ENCODE peak calls at places on chromosomes 5 and 9, in seven cellular contexts. One of them, this sample, is unnamed.

GRCh38 chr9:91428927-91429351 is 5.3 kb upstream of the NFIL3 start:
- DNase-seq in right atrium auricular region: peak; percentile 82
- DNase-seq in fibroblast of lung: no peak
- DNase-seq in A549: no peak
- DNase-seq in heart left ventricle: no peak
- DNase-seq in mammary epithelial cell: no peak
- DNase-seq in psoas muscle: peak; percentile 53
- DNase-seq in this sample: no peak

GRCh38 chr5:95784514-95785302 is 37.8 kb downstream of the GLRX start:
- DNase-seq in right atrium auricular region: no peak
- DNase-seq in fibroblast of lung: no peak
- DNase-seq in A549: no peak
- DNase-seq in heart left ventricle: no peak
- DNase-seq in mammary epithelial cell: no peak
- DNase-seq in psoas muscle: no peak
- DNase-seq in this sample: no peak

GRCh38 chr5:53508125-53508524 is 27.7 kb downstream of the FST start:
- DNase-seq in right atrium auricular region: no peak
- DNase-seq in fibroblast of lung: peak; percentile 6
- DNase-seq in A549: no peak
- DNase-seq in heart left ventricle: no peak
- DNase-seq in mammary epithelial cell: no peak
- DNase-seq in psoas muscle: no peak
- DNase-seq in this sample: no peak

GRCh38 chr9:86368871-86369521 is 14.8 kb upstream of the TUT7 start:
- DNase-seq in right atrium auricular region: no peak
- DNase-seq in fibroblast of lung: peak; percentile 79
- DNase-seq in A549: no peak
- DNase-seq in heart left ventricle: no peak
- DNase-seq in mammary epithelial cell: peak; percentile 97
- DNase-seq in psoas muscle: no peak
- DNase-seq in this sample: no peak

GRCh38 chr5:68343421-68343826 is 127.9 kb downstream of the PIK3R1 start:
- DNase-seq in right atrium auricular region: peak; percentile 80
- DNase-seq in fibroblast of lung: peak; percentile 92
- DNase-seq in A549: peak; percentile 36
- DNase-seq in heart left ventricle: peak; percentile 51
- DNase-seq in mammary epithelial cell: peak; percentile 98
- DNase-seq in psoas muscle: peak; percentile 44
- DNase-seq in this sample: no peak

GRCh38 chr5:28766565-28767158 is 1728.3 kb upstream of the CDH9 start:
- DNase-seq in right atrium auricular region: no peak
- DNase-seq in fibroblast of lung: peak; percentile 35
- DNase-seq in A549: peak; percentile 5
- DNase-seq in heart left ventricle: no peak
- DNase-seq in mammary epithelial cell: peak; percentile 24
- DNase-seq in psoas muscle: no peak
- DNase-seq in this sample: no peak

GRCh38 chr5:38420691-38421395 is 135.6 kb downstream of the LIFR start:
- DNase-seq in right atrium auricular region: no peak
- DNase-seq in fibroblast of lung: peak; percentile 50
- DNase-seq in A549: peak; percentile 80
- DNase-seq in heart left ventricle: peak; percentile 55
- DNase-seq in mammary epithelial cell: peak; percentile 57
- DNase-seq in psoas muscle: peak; percentile 35
- DNase-seq in this sample: no peak

GRCh38 chr5:88298425-88298824 is 29.8 kb upstream of the TMEM161B start:
- DNase-seq in right atrium auricular region: no peak
- DNase-seq in fibroblast of lung: peak; percentile 59
- DNase-seq in A549: no peak
- DNase-seq in heart left ventricle: no peak
- DNase-seq in mammary epithelial cell: peak; percentile 12
- DNase-seq in psoas muscle: no peak
- DNase-seq in this sample: no peak

GRCh38 chr9:78921341-78921740 is 624.4 kb downstream of the PSAT1 start:
- DNase-seq in right atrium auricular region: no peak
- DNase-seq in fibroblast of lung: peak; percentile 72
- DNase-seq in A549: no peak
- DNase-seq in heart left ventricle: no peak
- DNase-seq in mammary epithelial cell: no peak
- DNase-seq in psoas muscle: no peak
- DNase-seq in this sample: no peak

GRCh38 chr5:160799160-160799559 is 52.9 kb downstream of the ATP10B start:
- DNase-seq in right atrium auricular region: no peak
- DNase-seq in fibroblast of lung: no peak
- DNase-seq in A549: no peak
- DNase-seq in heart left ventricle: no peak
- DNase-seq in mammary epithelial cell: no peak
- DNase-seq in psoas muscle: no peak
- DNase-seq in this sample: no peak

GRCh38 chr9:33919276-33919897 is 102.4 kb downstream of the UBE2R2 start:
- DNase-seq in right atrium auricular region: no peak
- DNase-seq in fibroblast of lung: no peak
- DNase-seq in A549: no peak
- DNase-seq in heart left ventricle: no peak
- DNase-seq in mammary epithelial cell: no peak
- DNase-seq in psoas muscle: no peak
- DNase-seq in this sample: no peak

GRCh38 chr9:4769321-4770080 is 23.2 kb upstream of the RCL1 start:
- DNase-seq in right atrium auricular region: no peak
- DNase-seq in fibroblast of lung: peak; percentile 59
- DNase-seq in A549: no peak
- DNase-seq in heart left ventricle: no peak
- DNase-seq in mammary epithelial cell: peak; percentile 73
- DNase-seq in psoas muscle: no peak
- DNase-seq in this sample: no peak

GRCh38 chr5:135473956-135474670 is 22.0 kb upstream of the TIFAB start:
- DNase-seq in right atrium auricular region: no peak
- DNase-seq in fibroblast of lung: no peak
- DNase-seq in A549: no peak
- DNase-seq in heart left ventricle: no peak
- DNase-seq in mammary epithelial cell: no peak
- DNase-seq in psoas muscle: no peak
- DNase-seq in this sample: no peak

GRCh38 chr9:9133526-9133925 is 1333.9 kb upstream of the DMAC1 start:
- DNase-seq in right atrium auricular region: no peak
- DNase-seq in fibroblast of lung: no peak
- DNase-seq in A549: no peak
- DNase-seq in heart left ventricle: no peak
- DNase-seq in mammary epithelial cell: no peak
- DNase-seq in psoas muscle: no peak
- DNase-seq in this sample: no peak

GRCh38 chr5:72301557-72301956 is 18.5 kb downstream of the MRPS27 start:
- DNase-seq in right atrium auricular region: no peak
- DNase-seq in fibroblast of lung: no peak
- DNase-seq in A549: no peak
- DNase-seq in heart left ventricle: no peak
- DNase-seq in mammary epithelial cell: no peak
- DNase-seq in psoas muscle: no peak
- DNase-seq in this sample: no peak

GRCh38 chr5:57777174-57777581 is 294.6 kb upstream of the ACTBL2 start:
- DNase-seq in right atrium auricular region: no peak
- DNase-seq in fibroblast of lung: no peak
- DNase-seq in A549: no peak
- DNase-seq in heart left ventricle: no peak
- DNase-seq in mammary epithelial cell: no peak
- DNase-seq in psoas muscle: no peak
- DNase-seq in this sample: no peak

GRCh38 chr9:22813520-22813919 is 366.9 kb downstream of the DMRTA1 start:
- DNase-seq in right atrium auricular region: no peak
- DNase-seq in fibroblast of lung: peak; percentile 29
- DNase-seq in A549: no peak
- DNase-seq in heart left ventricle: no peak
- DNase-seq in mammary epithelial cell: peak; percentile 11
- DNase-seq in psoas muscle: no peak
- DNase-seq in this sample: no peak

GRCh38 chr9:98625728-98626127 is 83.0 kb downstream of the GABBR2 start:
- DNase-seq in right atrium auricular region: no peak
- DNase-seq in fibroblast of lung: no peak
- DNase-seq in A549: no peak
- DNase-seq in heart left ventricle: no peak
- DNase-seq in mammary epithelial cell: no peak
- DNase-seq in psoas muscle: no peak
- DNase-seq in this sample: no peak

GRCh38 chr9:124504530-124505005 is 2.6 kb downstream of the NR5A1 start:
- DNase-seq in right atrium auricular region: no peak
- DNase-seq in fibroblast of lung: no peak
- DNase-seq in A549: no peak
- DNase-seq in heart left ventricle: peak; percentile 9
- DNase-seq in mammary epithelial cell: no peak
- DNase-seq in psoas muscle: no peak
- DNase-seq in this sample: no peak

GRCh38 chr9:112059145-112059979 is 115.7 kb downstream of the SUSD1 start:
- DNase-seq in right atrium auricular region: no peak
- DNase-seq in fibroblast of lung: peak; percentile 74
- DNase-seq in A549: peak; percentile 74
- DNase-seq in heart left ventricle: no peak
- DNase-seq in mammary epithelial cell: peak; percentile 90
- DNase-seq in psoas muscle: no peak
- DNase-seq in this sample: no peak

GRCh38 chr5:149284501-149284900 is 12.8 kb downstream of the AFAP1L1 start:
- DNase-seq in right atrium auricular region: peak; percentile 79
- DNase-seq in fibroblast of lung: no peak
- DNase-seq in A549: no peak
- DNase-seq in heart left ventricle: peak; percentile 65
- DNase-seq in mammary epithelial cell: peak; percentile 40
- DNase-seq in psoas muscle: peak; percentile 67
- DNase-seq in this sample: no peak

GRCh38 chr9:130258999-130259398 is 6.6 kb upstream of the HMCN2 start:
- DNase-seq in right atrium auricular region: no peak
- DNase-seq in fibroblast of lung: no peak
- DNase-seq in A549: no peak
- DNase-seq in heart left ventricle: no peak
- DNase-seq in mammary epithelial cell: no peak
- DNase-seq in psoas muscle: no peak
- DNase-seq in this sample: no peak

GRCh38 chr9:88041447-88041846 is 67.1 kb upstream of the CDK20 start:
- DNase-seq in right atrium auricular region: no peak
- DNase-seq in fibroblast of lung: peak; percentile 12
- DNase-seq in A549: no peak
- DNase-seq in heart left ventricle: no peak
- DNase-seq in mammary epithelial cell: no peak
- DNase-seq in psoas muscle: no peak
- DNase-seq in this sample: no peak

GRCh38 chr5:1161832-1162229 is 39.6 kb upstream of the SLC6A19 start:
- DNase-seq in right atrium auricular region: no peak
- DNase-seq in fibroblast of lung: no peak
- DNase-seq in A549: no peak
- DNase-seq in heart left ventricle: peak; percentile 88
- DNase-seq in mammary epithelial cell: peak; percentile 79
- DNase-seq in psoas muscle: peak; percentile 43
- DNase-seq in this sample: no peak

GRCh38 chr5:140753561-140753960 is 32.4 kb upstream of the PCDHA1 start:
- DNase-seq in right atrium auricular region: no peak
- DNase-seq in fibroblast of lung: no peak
- DNase-seq in A549: no peak
- DNase-seq in heart left ventricle: no peak
- DNase-seq in mammary epithelial cell: no peak
- DNase-seq in psoas muscle: no peak
- DNase-seq in this sample: no peak

GRCh38 chr5:176132471-176133288 is 105.5 kb upstream of the SIMC1 start:
- DNase-seq in right atrium auricular region: no peak
- DNase-seq in fibroblast of lung: no peak
- DNase-seq in A549: no peak
- DNase-seq in heart left ventricle: no peak
- DNase-seq in mammary epithelial cell: no peak
- DNase-seq in psoas muscle: no peak
- DNase-seq in this sample: peak; percentile 2

GRCh38 chr9:34644766-34645314 is 1.6 kb upstream of the GALT start:
- DNase-seq in right atrium auricular region: no peak
- DNase-seq in fibroblast of lung: no peak
- DNase-seq in A549: no peak
- DNase-seq in heart left ventricle: no peak
- DNase-seq in mammary epithelial cell: no peak
- DNase-seq in psoas muscle: no peak
- DNase-seq in this sample: no peak

GRCh38 chr5:91420879-91421278 is 37.8 kb upstream of the ARRDC3 start:
- DNase-seq in right atrium auricular region: no peak
- DNase-seq in fibroblast of lung: no peak
- DNase-seq in A549: no peak
- DNase-seq in heart left ventricle: no peak
- DNase-seq in mammary epithelial cell: no peak
- DNase-seq in psoas muscle: no peak
- DNase-seq in this sample: no peak
- H3K4me1 ChIP-seq in right atrium auricular region: no peaks in the 10 kb centered on the region
- H3K4me1 ChIP-seq in fibroblast of lung: no peaks in the 10 kb centered on the region
- H3K4me1 ChIP-seq in A549: peaks cover 24% of the 10 kb centered on the region
- H3K4me1 ChIP-seq in heart left ventricle: no peaks in the 10 kb centered on the region
- H3K4me1 ChIP-seq in mammary epithelial cell: no peaks in the 10 kb centered on the region
- H3K4me1 ChIP-seq in psoas muscle: no peaks in the 10 kb centered on the region
- H3K4me1 ChIP-seq in this sample: no peaks in the 10 kb centered on the region

DNA sequence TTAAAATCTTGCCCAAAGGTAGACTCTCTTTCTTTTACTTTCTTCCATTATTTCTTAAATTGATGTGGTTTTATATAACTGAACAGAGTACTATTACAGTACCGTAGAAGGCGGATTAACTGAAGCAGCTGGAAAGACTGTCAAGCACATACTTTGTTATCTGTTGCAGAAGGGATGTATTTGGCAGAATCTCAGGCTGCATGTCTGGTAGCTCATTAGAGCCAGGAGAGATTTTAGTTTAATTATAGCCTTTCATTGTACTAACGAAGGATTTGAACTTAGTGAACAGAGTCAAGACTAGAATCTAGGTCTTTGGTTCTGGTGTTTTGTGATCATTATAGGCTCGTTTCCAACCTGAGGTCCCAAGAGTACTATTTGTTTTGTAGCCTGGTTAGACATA is 20.6 kb downstream of the ZNF354C start:
- DNase-seq in right atrium auricular region: no peak
- DNase-seq in fibroblast of lung: no peak
- DNase-seq in A549: no peak
- DNase-seq in heart left ventricle: no peak
- DNase-seq in mammary epithelial cell: no peak
- DNase-seq in psoas muscle: no peak
- DNase-seq in this sample: no peak
- H3K9me3 ChIP-seq in right atrium auricular region: peaks cover 100% of the 10 kb centered on the region
- H3K9me3 ChIP-seq in fibroblast of lung: peaks cover 17% of the 10 kb centered on the region
- H3K9me3 ChIP-seq in A549: peaks cover 93% of the 10 kb centered on the region
- H3K9me3 ChIP-seq in heart left ventricle: peaks cover 100% of the 10 kb centered on the region
- H3K9me3 ChIP-seq in mammary epithelial cell: peaks cover 68% of the 10 kb centered on the region
- H3K9me3 ChIP-seq in psoas muscle: peaks cover 99% of the 10 kb centered on the region
- H3K9me3 ChIP-seq in this sample: peaks cover 92% of the 10 kb centered on the region

DNA sequence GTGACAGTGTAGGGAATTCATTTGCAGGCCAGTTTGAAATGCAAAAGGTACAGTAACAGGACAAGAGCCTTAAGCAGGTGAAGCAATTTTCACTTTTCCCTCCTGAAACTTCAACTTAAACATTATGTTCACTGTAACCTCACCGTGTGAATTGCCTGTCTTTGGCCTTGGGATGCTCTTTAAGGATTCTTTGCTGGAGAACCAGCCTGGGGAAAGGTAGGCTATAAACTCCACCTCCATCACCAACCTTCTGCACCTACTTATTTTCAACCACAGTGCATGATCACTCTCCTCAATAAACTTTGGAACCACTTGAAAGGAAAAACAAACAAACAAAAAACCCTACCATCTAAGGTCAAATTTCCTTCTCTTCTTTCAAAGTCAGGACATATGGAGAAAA is 300.5 kb downstream of the TLE1 start:
- DNase-seq in right atrium auricular region: no peak
- DNase-seq in fibroblast of lung: no peak
- DNase-seq in A549: no peak
- DNase-seq in heart left ventricle: no peak
- DNase-seq in mammary epithelial cell: no peak
- DNase-seq in psoas muscle: no peak
- DNase-seq in this sample: no peak
- H3K27ac ChIP-seq in right atrium auricular region: no peak overlapping the region
- H3K27ac ChIP-seq in fibroblast of lung: peak overlapping the region; percentile 48
- H3K27ac ChIP-seq in A549: peak overlapping the region; percentile 82
- H3K27ac ChIP-seq in heart left ventricle: no peak overlapping the region
- H3K27ac ChIP-seq in mammary epithelial cell: peak overlapping the region; percentile 39
- H3K27ac ChIP-seq in psoas muscle: no peak overlapping the region
- H3K27ac ChIP-seq in this sample: no peak overlapping the region

GRCh38 chr9:127470662-127471061 is 19.4 kb downstream of the LRSAM1 start:
- DNase-seq in right atrium auricular region: no peak
- DNase-seq in fibroblast of lung: no peak
- DNase-seq in A549: no peak
- DNase-seq in heart left ventricle: no peak
- DNase-seq in mammary epithelial cell: no peak
- DNase-seq in psoas muscle: no peak
- DNase-seq in this sample: no peak
- H3K4me1 ChIP-seq in right atrium auricular region: no peaks in the 10 kb centered on the region
- H3K4me1 ChIP-seq in fibroblast of lung: no peaks in the 10 kb centered on the region
- H3K4me1 ChIP-seq in A549: no peaks in the 10 kb centered on the region
- H3K4me1 ChIP-seq in heart left ventricle: no peaks in the 10 kb centered on the region
- H3K4me1 ChIP-seq in mammary epithelial cell: no peaks in the 10 kb centered on the region
- H3K4me1 ChIP-seq in psoas muscle: no peaks in the 10 kb centered on the region
- H3K4me1 ChIP-seq in this sample: no peaks in the 10 kb centered on the region